ENCODE peak calls at places on chromosomes 7 and 10, in five cellular contexts. K, M, P, D and U are unnamed samples.

GRCh38 chr7:133003052-133003910 is 78.6 kb downstream of the CHCHD3 start:
- DNase-seq in K (no peak), M (no peak), P (no peak), D (no peak), U (no peak)

GRCh38 chr7:77482015-77482414 is 55.1 kb upstream of the PTPN12 start:
- DNase-seq in K (no peak), M (no peak), P (peak; percentile 73), D (peak; percentile 76), U (peak; percentile 78)

GRCh38 chr10:73163096-73163495 is 4.7 kb downstream of the ECD start:
- DNase-seq in K (no peak), M (no peak), P (no peak), D (no peak), U (no peak)

GRCh38 chr10:124367936-124368335 is 50.8 kb downstream of the OAT start:
- DNase-seq in K (no peak), M (no peak), P (no peak), D (no peak), U (no peak)

GRCh38 chr7:148979827-148980226 is 48.5 kb downstream of the PDIA4 start:
- DNase-seq in K (no peak), M (no peak), P (no peak), D (no peak), U (no peak)

GRCh38 chr10:86688398-86688921 is 20.1 kb downstream of the LDB3 start:
- DNase-seq in K (peak; percentile 82), M (no peak), P (peak; percentile 60), D (peak; percentile 77), U (peak; percentile 67)

GRCh38 chr10:82206831-82207230 is 331.8 kb downstream of the NRG3 start:
- DNase-seq in K (no peak), M (no peak), P (no peak), D (no peak), U (no peak)

GRCh38 chr7:131370523-131370968 is 42.9 kb downstream of the MKLN1 start:
- DNase-seq in K (no peak), M (no peak), P (no peak), D (peak; percentile 4), U (peak; percentile 42)

GRCh38 chr7:103805376-103805775 is 184.1 kb downstream of the RELN start:
- DNase-seq in K (no peak), M (no peak), P (no peak), D (no peak), U (no peak)

GRCh38 chr7:37921340-37921805 is 933 bp downstream of the EPDR1 start:
- DNase-seq in K (peak; percentile 80), M (no peak), P (peak; percentile 38), D (peak; percentile 50), U (no peak)

GRCh38 chr10:77989081-77989724 is 40.1 kb downstream of the POLR3A start:
- DNase-seq in K (no peak), M (peak; percentile 51), P (no peak), D (peak; percentile 48), U (no peak)

GRCh38 chr10:28410420-28411135 is 107.7 kb upstream of the MPP7 start:
- DNase-seq in K (peak; percentile 23), M (no peak), P (no peak), D (no peak), U (no peak)

GRCh38 chr7:4631664-4632171 is 50.4 kb upstream of the FOXK1 start:
- DNase-seq in K (peak; percentile 88), M (peak; percentile 64), P (peak; percentile 86), D (peak; percentile 93), U (peak; percentile 91)

GRCh38 chr10:31936933-31937332 is 8.3 kb upstream of the ARHGAP12 start:
- DNase-seq in K (no peak), M (no peak), P (no peak), D (no peak), U (no peak)

GRCh38 chr10:60572511-60573194 is 183.0 kb upstream of the ANK3 start:
- DNase-seq in K (peak; percentile 46), M (peak; percentile 23), P (no peak), D (peak; percentile 66), U (peak; percentile 65)

GRCh38 chr10:85922363-85923129 is 444.0 kb downstream of the GRID1 start:
- DNase-seq in K (no peak), M (no peak), P (peak; percentile 25), D (no peak), U (no peak)

GRCh38 chr10:121645696-121646095 is 47.5 kb upstream of the FGFR2 start:
- DNase-seq in K (no peak), M (no peak), P (no peak), D (no peak), U (no peak)

GRCh38 chr10:81109200-81109752 is 571.6 kb downstream of the SH2D4B start:
- DNase-seq in K (no peak), M (no peak), P (no peak), D (peak; percentile 7), U (no peak)

GRCh38 chr10:69749180-69750010 is 52.3 kb upstream of the COL13A1 start:
- DNase-seq in K (no peak), M (no peak), P (no peak), D (no peak), U (no peak)

GRCh38 chr7:33107136-33108066 is 1.8 kb downstream of the RP9 start:
- DNase-seq in K (peak; percentile 62), M (no peak), P (no peak), D (peak; percentile 64), U (no peak)

GRCh38 chr10:102400061-102400460 is 4.6 kb downstream of the NFKB2 start:
- DNase-seq in K (no peak), M (no peak), P (no peak), D (no peak), U (no peak)
- H3K4me1 ChIP-seq in K (peaks cover 16% of the 10 kb centered on the region), M (peaks cover 30% of the 10 kb centered on the region), P (peaks cover 16% of the 10 kb centered on the region), D (peaks cover 16% of the 10 kb centered on the region), U (peaks cover 35% of the 10 kb centered on the region)

DNA sequence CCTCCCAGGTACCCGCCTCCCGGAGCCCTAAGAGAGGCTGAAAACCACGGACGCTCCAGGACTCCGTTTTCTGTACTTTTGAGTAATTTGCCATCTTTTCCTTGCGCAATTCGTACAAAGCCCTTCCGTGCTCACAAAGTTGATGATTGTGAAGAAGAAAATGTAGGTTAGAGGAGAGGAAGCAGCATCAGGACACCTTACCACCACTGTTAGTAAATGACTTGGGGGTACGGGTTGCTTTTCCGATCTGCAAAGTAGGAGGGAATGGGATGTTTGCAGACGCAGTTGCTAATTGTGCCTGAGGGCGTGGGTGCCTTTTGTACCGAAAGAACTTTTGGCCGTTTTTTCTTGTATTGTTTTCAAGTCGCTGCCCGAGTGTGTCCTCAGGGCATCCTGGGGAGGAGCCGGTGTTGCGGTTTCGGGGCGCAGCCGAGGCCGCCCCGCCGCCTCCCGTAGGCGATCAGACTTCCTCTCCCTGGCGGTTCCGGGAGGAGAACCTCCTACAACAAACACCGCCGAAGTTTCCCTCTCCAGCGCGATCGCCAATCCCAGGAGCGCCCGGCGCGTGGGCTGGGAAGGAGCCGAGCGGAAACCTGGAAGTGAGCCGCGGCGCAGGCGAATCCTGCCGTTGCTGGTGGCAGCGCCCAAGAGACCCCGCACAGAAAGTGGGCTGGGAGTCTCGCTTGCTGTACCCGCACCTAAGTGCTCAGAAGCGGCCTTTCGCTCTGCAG is 985 bp downstream of the PRR15 start:
- DNase-seq in K (peak; percentile 79), M (peak; percentile 56), P (peak; percentile 38), D (peak; percentile 74), U (peak; percentile 63)
- TF ChIP-seq CTCF in K (no peak), M (no peak), P (no peak), D (no peak), U (no peak)

DNA sequence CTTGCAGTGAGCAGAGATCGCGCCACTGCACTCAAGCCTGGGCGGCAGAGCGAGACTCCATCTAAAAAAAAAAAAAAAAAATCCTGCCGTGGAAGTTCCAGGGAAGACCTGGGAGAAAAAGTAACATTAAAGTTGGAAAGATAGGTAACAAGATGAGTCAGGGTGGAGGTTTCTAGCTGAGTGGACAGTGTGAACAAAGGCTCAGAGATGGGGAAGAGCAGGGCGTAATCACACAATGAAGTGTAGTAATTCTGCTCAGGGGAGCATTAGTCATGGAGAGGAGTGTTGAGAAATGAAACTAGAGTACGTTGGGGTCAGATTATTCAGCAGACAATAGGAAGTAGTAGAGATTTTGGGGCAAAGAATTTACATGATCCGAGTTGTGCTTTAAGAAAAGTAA is 21.6 kb upstream of the WASL start:
- DNase-seq in K (no peak), M (no peak), P (no peak), D (no peak), U (no peak)
- H3K4me3 ChIP-seq in K (no peak overlapping the region), M (no peak overlapping the region), P (no peak overlapping the region), D (no peak overlapping the region), U (no peak overlapping the region)

DNA sequence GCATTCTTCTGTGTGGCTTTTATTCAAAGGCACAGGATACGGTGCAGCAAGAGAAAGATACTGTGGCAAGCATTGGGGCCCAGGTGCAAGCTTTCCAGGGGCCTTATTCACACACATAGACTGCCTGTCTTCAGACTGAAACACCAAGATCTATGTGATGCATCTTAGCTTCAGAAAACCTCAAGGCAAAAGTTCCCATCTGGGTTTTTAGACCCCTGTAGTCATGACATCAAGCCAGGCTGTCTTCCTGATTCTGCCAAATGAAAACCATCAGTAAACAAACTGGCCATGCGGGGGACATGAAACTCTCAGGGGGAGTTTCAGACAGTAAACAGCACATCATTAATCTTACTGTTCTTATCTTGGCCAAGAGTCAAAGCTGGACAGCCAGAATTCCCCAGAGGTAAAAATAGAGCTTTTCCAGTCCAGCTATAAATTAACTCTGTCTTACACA is 9.8 kb downstream of the AGBL3 start:
- DNase-seq in K (peak; percentile 37), M (no peak), P (no peak), D (peak; percentile 10), U (no peak)
- H3K4me1 ChIP-seq in K (peaks cover 10% of the 10 kb centered on the region), M (peaks cover 5% of the 10 kb centered on the region), P (peaks cover 2% of the 10 kb centered on the region), D (peaks cover 60% of the 10 kb centered on the region), U (peaks cover 45% of the 10 kb centered on the region)

GRCh38 chr10:119153041-119153440 is 12.5 kb downstream of the SFXN4 start:
- DNase-seq in K (no peak), M (no peak), P (no peak), D (no peak), U (no peak)

GRCh38 chr10:119149157-119149556 is 16.4 kb downstream of the SFXN4 start:
- DNase-seq in K (no peak), M (no peak), P (no peak), D (no peak), U (no peak)

GRCh38 chr10:119153661-119154060 is 11.9 kb downstream of the SFXN4 start:
- DNase-seq in K (no peak), M (no peak), P (no peak), D (no peak), U (no peak)

GRCh38 chr10:119149723-119150122 is 15.8 kb downstream of the SFXN4 start:
- DNase-seq in K (peak; percentile 34), M (no peak), P (no peak), D (no peak), U (peak; percentile 39)
- TF ChIP-seq CTCF in K (peak; percentile 33), M (no peak), P (no peak), D (no peak), U (no peak)

GRCh38 chr7:138669364-138669763 is 31.8 kb downstream of the SVOPL start:
- DNase-seq in K (no peak), M (no peak), P (no peak), D (no peak), U (no peak)

GRCh38 chr7:138667535-138667934 is 33.6 kb downstream of the SVOPL start:
- DNase-seq in K (no peak), M (no peak), P (no peak), D (no peak), U (no peak)

GRCh38 chr7:138668197-138668596 is 33.0 kb downstream of the SVOPL start:
- DNase-seq in K (no peak), M (no peak), P (no peak), D (no peak), U (no peak)

GRCh38 chr7:138670594-138670993 is 30.6 kb downstream of the SVOPL start:
- DNase-seq in K (no peak), M (no peak), P (no peak), D (no peak), U (no peak)

GRCh38 chr7:138668946-138669345 is 32.2 kb downstream of the SVOPL start:
- DNase-seq in K (no peak), M (no peak), P (no peak), D (no peak), U (peak; percentile 56)
- H3K4me3 ChIP-seq in K (no peak overlapping the region), M (no peak overlapping the region), P (no peak overlapping the region), D (no peak overlapping the region), U (no peak overlapping the region)